ENCODE peak calls at places on chromosome 11, in seven cellular contexts. C, U, F, X, Z, Y and K are unnamed samples.

GRCh38 chr11:81915045-81915444 is 818.6 kb downstream of the FAM181B start:
- DNase-seq in C (no peak), U (no peak), X (peak; percentile 0), Z (no peak), Y (no peak), F (no peak), K (no peak)

GRCh38 chr11:130323452-130324448 is 9.0 kb upstream of the ZBTB44 start:
- DNase-seq in X (peak; percentile 35), F (no peak), Z (peak; percentile 29), C (no peak), U (no peak), Y (no peak), K (no peak)

GRCh38 chr11:16418698-16419097 is 62.4 kb upstream of the SOX6 start:
- DNase-seq in X (no peak), Z (peak; percentile 17), C (no peak), Y (no peak), U (no peak), F (no peak), K (no peak)

GRCh38 chr11:78715639-78716311 is 141.1 kb upstream of the NARS2 start:
- DNase-seq in C (peak; percentile 7), F (no peak), X (peak; percentile 63), U (no peak), Y (peak; percentile 73), Z (peak; percentile 91), K (peak; percentile 3)

GRCh38 chr11:15472405-15472799 is 357.7 kb downstream of the INSC start:
- DNase-seq in X (no peak), C (no peak), U (no peak), F (no peak), Z (no peak), Y (no peak), K (no peak)

GRCh38 chr11:44221486-44221885 is 88.5 kb downstream of the ALX4 start:
- DNase-seq in C (peak; percentile 34), U (no peak), X (no peak), Z (no peak), F (no peak), Y (no peak), K (no peak)

GRCh38 chr11:16938061-16938460 is 76.2 kb downstream of the PLEKHA7 start:
- DNase-seq in Z (no peak), F (no peak), Y (no peak), C (no peak), X (no peak), U (no peak), K (no peak)

GRCh38 chr11:69100454-69101099 is 51.8 kb downstream of the TPCN2 start:
- DNase-seq in U (peak; percentile 56), Z (no peak), F (peak; percentile 59), C (no peak), Y (no peak), X (no peak), K (no peak)

GRCh38 chr11:46302866-46303265 is 25.4 kb downstream of the CREB3L1 start:
- DNase-seq in U (no peak), F (no peak), Z (no peak), C (no peak), Y (no peak), X (no peak), K (peak; percentile 87)

GRCh38 chr11:46306296-46306853 is 28.9 kb downstream of the CREB3L1 start:
- DNase-seq in Z (peak; percentile 61), Y (no peak), U (no peak), C (no peak), F (no peak), X (peak; percentile 44), K (no peak)

GRCh38 chr11:46304605-46305004 is 27.1 kb downstream of the CREB3L1 start:
- DNase-seq in Z (no peak), U (no peak), X (no peak), C (no peak), F (no peak), Y (no peak), K (no peak)

GRCh38 chr11:46307369-46307768 is 29.9 kb downstream of the CREB3L1 start:
- DNase-seq in Y (no peak), U (no peak), F (no peak), Z (no peak), C (no peak), X (no peak), K (no peak)

DNA sequence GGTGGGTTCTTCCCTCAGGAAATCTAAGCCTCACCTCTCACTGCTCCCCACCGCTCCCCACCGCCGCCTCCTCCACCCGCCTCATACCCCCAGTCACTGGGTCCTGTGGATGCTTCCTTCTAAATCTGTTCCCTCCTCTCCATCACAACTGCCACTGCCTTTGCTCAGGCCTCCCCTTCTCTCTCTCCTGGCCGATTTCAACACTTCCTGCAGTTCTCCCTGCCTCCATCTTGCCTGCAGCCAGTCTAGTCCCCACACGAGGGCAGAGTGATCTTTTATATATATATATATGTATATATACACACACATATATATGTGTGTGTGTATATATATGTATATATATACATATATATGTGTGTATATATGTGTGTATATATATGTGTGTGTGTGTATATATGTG is 27.8 kb downstream of the CREB3L1 start:
- DNase-seq in Y (no peak), F (no peak), C (peak; percentile 74), Z (peak; percentile 35), U (no peak), X (peak; percentile 60), K (no peak)
- TF ChIP-seq CTCF in Y (no peak), F (no peak), C (peak; percentile 23), Z (peak; percentile 14), U (no peak), X (no peak), K (no peak)

GRCh38 chr11:50423208-50423607 is 390.5 kb downstream of the OR4C45 start:
- DNase-seq in X (no peak), C (no peak), U (no peak), Y (no peak), F (no peak), Z (no peak), K (no peak)
- H3K4me3 ChIP-seq in X (no peak overlapping the region), C (no peak overlapping the region), U (no peak overlapping the region), Y (no peak overlapping the region), F (no peak overlapping the region), Z (no peak overlapping the region), K (no peak overlapping the region)

DNA sequence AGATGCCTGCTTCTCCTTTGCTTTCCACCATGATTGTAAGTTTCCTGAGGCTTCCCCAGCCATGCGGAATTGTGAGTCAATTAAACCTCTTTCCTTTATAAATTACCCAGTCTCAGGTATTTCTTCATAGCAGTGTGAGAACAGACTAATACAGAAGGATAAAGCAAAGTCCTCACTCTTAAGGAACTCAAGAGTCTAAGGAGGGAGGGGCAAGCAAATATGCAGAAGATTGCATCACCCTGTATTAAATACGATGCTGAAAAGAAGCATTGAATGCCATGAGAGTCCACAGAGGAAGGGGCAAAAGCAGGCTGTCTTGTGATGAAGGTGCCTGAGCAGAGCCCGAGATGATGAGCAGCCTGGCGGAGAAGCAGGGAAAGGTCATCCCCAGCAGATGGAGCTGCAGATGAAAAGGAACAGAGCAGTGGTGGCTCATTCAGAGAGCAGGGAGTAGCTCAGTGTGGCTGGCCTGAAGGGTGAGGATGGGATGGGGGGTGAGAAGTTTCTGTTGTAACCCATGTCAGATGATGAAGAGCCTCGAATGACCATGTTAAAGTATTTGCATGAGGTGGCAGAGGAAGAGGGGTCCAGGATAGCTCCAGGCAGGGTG is 6.3 kb upstream of the IZUMO1R start:
- DNase-seq in F (no peak), C (no peak), X (no peak), U (no peak), Y (no peak), Z (no peak), K (no peak)
- TF ChIP-seq CTCF in F (no peak), C (no peak), X (no peak), U (no peak), Y (peak; percentile 28), Z (no peak), K (no peak)

GRCh38 chr11:10998674-10999073 is 140.8 kb upstream of the ZBED5 start:
- DNase-seq in F (no peak), C (no peak), Y (no peak), X (no peak), Z (no peak), U (no peak), K (no peak)
- H3K4me3 ChIP-seq in F (no peak overlapping the region), C (no peak overlapping the region), Y (no peak overlapping the region), X (no peak overlapping the region), Z (no peak overlapping the region), U (no peak overlapping the region), K (no peak overlapping the region)

DNA sequence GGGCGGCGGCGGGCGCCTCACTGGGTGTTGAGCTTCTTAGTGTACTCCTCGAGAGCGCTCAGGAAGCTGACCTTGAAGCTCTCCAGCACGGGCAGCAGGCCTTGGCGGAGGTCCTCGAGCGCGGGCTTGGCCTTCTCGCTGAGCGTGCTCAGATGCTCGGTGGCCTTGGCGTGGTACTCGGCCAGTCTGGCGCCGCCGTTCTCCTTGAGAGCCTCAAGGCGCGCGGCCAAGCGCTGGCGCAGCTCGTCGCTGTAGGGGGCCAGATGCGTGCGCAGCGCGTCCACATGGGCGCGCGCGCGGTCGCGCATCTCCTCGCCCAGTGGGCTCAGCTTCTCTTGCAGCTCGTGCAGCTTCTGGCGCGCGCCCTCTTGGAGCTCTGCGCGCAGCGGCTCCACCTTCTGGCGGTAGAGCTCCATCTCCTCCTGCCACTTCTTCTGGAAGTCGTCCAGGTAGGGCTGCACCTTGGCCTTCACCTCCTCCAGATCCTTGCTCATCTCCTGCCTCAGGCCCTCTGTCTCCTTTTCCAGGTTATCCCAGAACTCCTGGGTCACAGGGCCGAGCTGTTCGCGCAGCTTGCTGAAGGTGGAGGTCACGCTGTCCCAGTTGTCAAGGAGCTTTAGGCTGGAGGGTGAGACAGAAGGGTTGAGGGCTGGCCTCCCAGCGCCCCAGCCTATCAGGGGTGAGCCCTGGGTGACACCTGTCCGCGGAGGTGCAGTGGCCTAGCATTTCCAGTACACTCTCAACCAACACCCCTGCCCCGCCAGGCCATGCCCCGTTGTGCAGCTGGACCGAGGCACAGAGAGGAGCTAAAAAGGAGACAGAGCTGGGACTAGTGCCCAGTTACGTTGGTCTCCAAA is 1.4 kb downstream of the APOA1 start:
- DNase-seq in U (peak; percentile 92), F (peak; percentile 95), Z (peak; percentile 93), C (peak; percentile 99), X (peak; percentile 95), Y (peak; percentile 88), K (peak; percentile 64)
- TF ChIP-seq CTCF in U (peak; percentile 78), F (peak; percentile 67), Z (peak; percentile 67), C (peak; percentile 80), X (peak; percentile 56), Y (peak; percentile 67), K (peak; percentile 76)

DNA sequence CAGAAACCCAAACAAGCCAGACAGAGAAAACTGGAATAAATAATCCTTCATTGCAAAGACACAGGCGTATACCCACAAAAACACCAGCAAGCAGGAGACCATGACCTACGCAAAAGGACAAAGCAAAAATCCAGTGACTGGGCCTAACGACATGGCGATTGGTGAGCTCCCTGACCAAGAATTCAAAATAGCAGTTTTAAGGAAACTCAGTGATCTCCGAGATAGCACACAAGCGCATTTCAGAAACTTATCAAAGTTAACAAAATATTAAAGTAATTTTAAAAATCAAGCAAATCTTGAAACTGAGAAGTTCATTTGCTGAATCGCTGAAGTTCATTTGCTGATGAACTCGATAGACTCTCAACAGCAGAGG is 27.6 kb downstream of the DBX1 start:
- DNase-seq in F (no peak), Z (no peak), U (no peak), Y (no peak), X (no peak), C (no peak), K (no peak)
- H3K4me3 ChIP-seq in F (no peak overlapping the region), Z (no peak overlapping the region), U (peak overlapping the region; percentile 29), Y (no peak overlapping the region), X (peak overlapping the region; percentile 62), C (no peak overlapping the region), K (no peak overlapping the region)

DNA sequence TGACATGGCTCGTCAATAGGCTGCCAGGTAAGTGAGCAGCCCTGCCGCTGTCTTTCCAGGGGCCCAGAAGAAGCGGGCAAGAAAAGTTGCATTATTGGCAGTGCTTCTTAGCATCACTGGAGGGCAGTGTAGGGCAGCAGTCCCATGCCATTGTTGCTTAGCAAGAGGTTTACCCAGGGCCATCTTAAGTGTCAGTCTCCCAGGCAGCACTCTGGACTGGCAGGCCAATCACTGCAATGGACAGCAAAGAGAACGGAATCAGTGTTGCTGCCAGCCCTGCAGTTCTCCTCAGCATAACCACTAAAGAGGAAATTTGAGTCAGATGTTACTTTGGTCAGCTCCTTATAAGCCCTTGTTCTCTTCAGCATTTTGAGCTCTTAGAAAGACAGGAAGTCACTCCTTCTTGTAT is 13.4 kb upstream of the GRK2 start:
- DNase-seq in Z (peak; percentile 36), X (peak; percentile 46), C (peak; percentile 60), Y (no peak), F (no peak), U (no peak), K (no peak)
- TF ChIP-seq CTCF in Z (peak; percentile 38), X (peak; percentile 16), C (peak; percentile 35), Y (peak; percentile 52), F (peak; percentile 20), U (peak; percentile 39), K (peak; percentile 46)